ENCODE peak calls at places on chromosome 13, in five cellular contexts. One of them, this sample, is unnamed.

GRCh38 chr13:101945435-101945834 is 456.4 kb downstream of the FGF14 start:
- DNase-seq in H9: peak
- DNase-seq in IMR-90: no peak
- DNase-seq in H1: no peak
- DNase-seq in neuronal stem cell: no peak
- DNase-seq in this sample: peak

GRCh38 chr13:50408068-50408467 is 392.8 kb downstream of the KCNRG start:
- DNase-seq in H9: no peak
- DNase-seq in IMR-90: no peak
- DNase-seq in H1: no peak
- DNase-seq in neuronal stem cell: no peak
- DNase-seq in this sample: no peak

GRCh38 chr13:41502676-41503075 is 45.3 kb downstream of the RGCC start:
- DNase-seq in H9: no peak
- DNase-seq in IMR-90: no peak
- DNase-seq in H1: no peak
- DNase-seq in neuronal stem cell: no peak
- DNase-seq in this sample: no peak

GRCh38 chr13:112965103-112965502 is 3.9 kb upstream of the MCF2L start:
- DNase-seq in H9: no peak
- DNase-seq in IMR-90: no peak
- DNase-seq in H1: no peak
- DNase-seq in neuronal stem cell: no peak
- DNase-seq in this sample: no peak

GRCh38 chr13:93151277-93151676 is 75.3 kb upstream of the GPC6 start:
- DNase-seq in H9: no peak
- DNase-seq in IMR-90: peak
- DNase-seq in H1: no peak
- DNase-seq in neuronal stem cell: no peak
- DNase-seq in this sample: no peak

GRCh38 chr13:95571941-95572340 is 19.4 kb downstream of the CLDN10 start:
- DNase-seq in H9: no peak
- DNase-seq in IMR-90: no peak
- DNase-seq in H1: no peak
- DNase-seq in neuronal stem cell: no peak
- DNase-seq in this sample: peak

GRCh38 chr13:24557121-24557520 is 44.5 kb upstream of the PARP4 start:
- DNase-seq in H9: no peak
- DNase-seq in IMR-90: no peak
- DNase-seq in H1: no peak
- DNase-seq in neuronal stem cell: no peak
- DNase-seq in this sample: no peak

GRCh38 chr13:40433577-40433976 is 232.9 kb downstream of the FOXO1 start:
- DNase-seq in H9: no peak
- DNase-seq in IMR-90: no peak
- DNase-seq in H1: no peak
- DNase-seq in neuronal stem cell: no peak
- DNase-seq in this sample: no peak

GRCh38 chr13:76846363-76846762 is 39.8 kb downstream of the KCTD12 start:
- DNase-seq in H9: no peak
- DNase-seq in IMR-90: no peak
- DNase-seq in H1: no peak
- DNase-seq in neuronal stem cell: no peak
- DNase-seq in this sample: no peak

GRCh38 chr13:112968910-112969691 is at the start of gene MCF2L:
- DNase-seq in H9: peak
- DNase-seq in IMR-90: peak
- DNase-seq in H1: no peak
- DNase-seq in neuronal stem cell: peak
- DNase-seq in this sample: peak

GRCh38 chr13:96011291-96011875 is 41.8 kb downstream of the UGGT2 start:
- DNase-seq in H9: no peak
- DNase-seq in IMR-90: peak
- DNase-seq in H1: no peak
- DNase-seq in neuronal stem cell: no peak
- DNase-seq in this sample: no peak

GRCh38 chr13:80737513-80737912 is 396.6 kb upstream of the SPRY2 start:
- DNase-seq in H9: no peak
- DNase-seq in IMR-90: no peak
- DNase-seq in H1: no peak
- DNase-seq in neuronal stem cell: no peak
- DNase-seq in this sample: no peak

GRCh38 chr13:84961023-84961422 is 838.2 kb downstream of the SLITRK6 start:
- DNase-seq in H9: no peak
- DNase-seq in IMR-90: no peak
- DNase-seq in H1: no peak
- DNase-seq in neuronal stem cell: no peak
- DNase-seq in this sample: no peak

GRCh38 chr13:45537506-45537905 is 72.8 kb downstream of the COG3 start:
- DNase-seq in H9: no peak
- DNase-seq in IMR-90: peak
- DNase-seq in H1: no peak
- DNase-seq in neuronal stem cell: no peak
- DNase-seq in this sample: no peak

GRCh38 chr13:99057310-99057975 is 79.6 kb upstream of the DOCK9 start:
- DNase-seq in H9: no peak
- DNase-seq in IMR-90: peak
- DNase-seq in H1: no peak
- DNase-seq in neuronal stem cell: no peak
- DNase-seq in this sample: no peak

GRCh38 chr13:47831265-47831664 is 169.8 kb downstream of the SUCLA2 start:
- DNase-seq in H9: no peak
- DNase-seq in IMR-90: peak
- DNase-seq in H1: no peak
- DNase-seq in neuronal stem cell: no peak
- DNase-seq in this sample: no peak

GRCh38 chr13:93603043-93603442 is 376.4 kb downstream of the GPC6 start:
- DNase-seq in H9: no peak
- DNase-seq in IMR-90: peak
- DNase-seq in H1: peak
- DNase-seq in neuronal stem cell: no peak
- DNase-seq in this sample: peak

GRCh38 chr13:32323912-32324311 is 8.6 kb downstream of the BRCA2 start:
- DNase-seq in H9: no peak
- DNase-seq in IMR-90: peak
- DNase-seq in H1: no peak
- DNase-seq in neuronal stem cell: no peak
- DNase-seq in this sample: no peak

GRCh38 chr13:36357692-36358091 is 11.5 kb upstream of the SPART start:
- DNase-seq in H9: no peak
- DNase-seq in IMR-90: no peak
- DNase-seq in H1: no peak
- DNase-seq in neuronal stem cell: no peak
- DNase-seq in this sample: no peak

GRCh38 chr13:41065098-41065497 is 3.8 kb downstream of the WBP4 start:
- DNase-seq in H9: no peak
- DNase-seq in IMR-90: peak
- DNase-seq in H1: no peak
- DNase-seq in neuronal stem cell: no peak
- DNase-seq in this sample: no peak

GRCh38 chr13:32427852-32428580 is at the start of gene N4BP2L1:
- DNase-seq in H9: peak
- DNase-seq in IMR-90: no peak
- DNase-seq in H1: no peak
- DNase-seq in neuronal stem cell: no peak
- DNase-seq in this sample: peak

GRCh38 chr13:38753878-38754277 is 67.0 kb downstream of the FREM2 start:
- DNase-seq in H9: no peak
- DNase-seq in IMR-90: no peak
- DNase-seq in H1: no peak
- DNase-seq in neuronal stem cell: no peak
- DNase-seq in this sample: peak

DNA sequence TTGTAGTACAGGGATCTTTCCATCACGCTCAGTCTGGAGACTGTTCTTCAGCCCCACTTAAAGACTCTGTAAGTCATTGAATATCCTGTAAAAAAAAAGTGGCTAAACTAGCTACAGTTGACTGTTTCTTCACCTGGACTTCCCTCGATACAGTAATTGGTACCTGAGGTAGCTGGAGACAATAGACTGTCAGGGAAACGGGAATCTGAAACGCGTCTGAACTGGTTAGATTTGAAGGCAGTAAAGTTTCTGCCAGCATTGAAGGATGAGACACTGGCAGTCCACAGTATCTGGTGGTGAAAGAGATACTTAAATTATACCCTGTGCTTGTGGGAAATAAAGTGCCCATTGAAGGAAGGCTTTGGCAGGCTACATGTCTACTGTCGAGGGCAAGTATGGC is 550.5 kb downstream of the IRS2 start:
- DNase-seq in H9: no peak
- DNase-seq in IMR-90: no peak
- DNase-seq in H1: no peak
- DNase-seq in neuronal stem cell: no peak
- DNase-seq in this sample: no peak
- H2BK15ac ChIP-seq in H9: no peak
- H2BK15ac ChIP-seq in IMR-90: no peak
- H2BK15ac ChIP-seq in H1: no peak
- H2BK15ac ChIP-seq in neuronal stem cell: no peak
- H2BK15ac ChIP-seq in this sample: no peak

GRCh38 chr13:114061047-114061446 is 71.4 kb downstream of the RASA3 start:
- DNase-seq in H9: no peak
- DNase-seq in IMR-90: no peak
- DNase-seq in H1: no peak
- DNase-seq in neuronal stem cell: no peak
- DNase-seq in this sample: no peak

GRCh38 chr13:114058051-114058867 is 74.2 kb downstream of the RASA3 start:
- DNase-seq in H9: no peak
- DNase-seq in IMR-90: no peak
- DNase-seq in H1: no peak
- DNase-seq in neuronal stem cell: no peak
- DNase-seq in this sample: no peak

GRCh38 chr13:114061746-114062145 is 70.7 kb downstream of the RASA3 start:
- DNase-seq in H9: no peak
- DNase-seq in IMR-90: no peak
- DNase-seq in H1: no peak
- DNase-seq in neuronal stem cell: no peak
- DNase-seq in this sample: no peak

GRCh38 chr13:114059428-114059827 is 73.0 kb downstream of the RASA3 start:
- DNase-seq in H9: no peak
- DNase-seq in IMR-90: no peak
- DNase-seq in H1: no peak
- DNase-seq in neuronal stem cell: no peak
- DNase-seq in this sample: no peak

DNA sequence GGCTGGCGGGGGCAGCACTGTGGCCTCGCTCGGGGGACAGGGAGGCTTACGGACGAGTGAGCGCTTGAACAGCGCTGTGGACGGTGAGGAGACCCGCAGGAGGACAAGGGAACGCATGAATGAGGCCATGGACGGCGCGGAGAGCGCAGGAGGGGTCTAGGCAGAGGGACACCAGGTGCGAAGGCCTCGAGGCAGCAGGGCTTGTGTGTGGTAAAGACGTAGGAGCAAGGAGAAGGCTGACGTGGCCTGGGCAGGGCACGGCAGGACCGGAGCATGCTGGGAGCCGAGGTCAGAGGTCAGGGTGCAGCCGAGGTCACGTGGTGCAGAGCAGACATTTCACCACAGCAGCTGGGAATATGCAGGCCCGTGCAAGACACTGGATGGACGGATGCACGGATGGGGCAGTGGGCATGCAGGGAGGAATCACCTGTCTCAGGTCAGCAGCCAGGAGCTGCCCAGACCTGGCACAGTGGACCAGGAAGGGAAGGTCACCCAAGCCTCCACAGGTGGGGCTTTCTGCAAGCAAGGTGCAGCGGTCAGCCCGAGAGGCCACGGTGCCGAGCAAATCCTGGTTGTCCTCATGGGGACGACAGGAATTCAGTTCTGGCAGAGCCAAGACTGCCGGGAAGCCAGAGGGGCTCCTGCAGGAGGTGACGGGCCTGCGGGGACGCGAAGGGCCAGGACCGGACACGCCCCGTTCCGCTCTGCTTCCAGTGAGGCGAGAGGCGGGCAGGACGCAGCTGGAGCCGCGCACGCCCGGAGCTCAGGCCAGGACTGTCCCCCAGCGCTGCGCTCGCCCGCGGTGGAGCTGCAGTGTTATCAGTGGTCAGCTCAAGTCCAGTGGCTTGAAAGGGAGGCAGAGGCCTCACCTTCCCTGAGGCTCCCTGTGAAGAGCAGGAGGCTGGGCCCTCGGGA is 72.2 kb downstream of the RASA3 start:
- DNase-seq in H9: no peak
- DNase-seq in IMR-90: no peak
- DNase-seq in H1: no peak
- DNase-seq in neuronal stem cell: no peak
- DNase-seq in this sample: no peak
- H4K8ac ChIP-seq in H9: no peak
- H4K8ac ChIP-seq in IMR-90: peak
- H4K8ac ChIP-seq in H1: peak
- H4K8ac ChIP-seq in neuronal stem cell: no peak
- H4K8ac ChIP-seq in this sample: no peak

DNA sequence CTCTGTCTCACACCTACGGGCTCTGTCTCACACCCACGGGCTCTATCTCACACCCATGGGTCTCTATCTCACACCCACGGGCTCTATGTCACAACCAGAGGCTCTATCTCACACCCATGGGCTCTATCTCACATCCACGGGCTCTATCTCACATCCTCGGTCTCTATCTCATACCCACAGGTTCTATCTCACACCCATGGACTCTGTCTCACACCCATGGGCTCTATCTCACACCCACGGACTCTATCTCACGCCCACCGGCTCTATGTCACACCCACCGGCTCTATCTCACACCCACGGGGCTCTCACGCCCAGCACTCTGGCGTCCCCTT is 73.9 kb downstream of the COL4A2 start:
- DNase-seq in H9: no peak
- DNase-seq in IMR-90: no peak
- DNase-seq in H1: no peak
- DNase-seq in neuronal stem cell: no peak
- DNase-seq in this sample: no peak
- H2BK15ac ChIP-seq in H9: no peak
- H2BK15ac ChIP-seq in IMR-90: peak
- H2BK15ac ChIP-seq in H1: no peak
- H2BK15ac ChIP-seq in neuronal stem cell: no peak
- H2BK15ac ChIP-seq in this sample: no peak

DNA sequence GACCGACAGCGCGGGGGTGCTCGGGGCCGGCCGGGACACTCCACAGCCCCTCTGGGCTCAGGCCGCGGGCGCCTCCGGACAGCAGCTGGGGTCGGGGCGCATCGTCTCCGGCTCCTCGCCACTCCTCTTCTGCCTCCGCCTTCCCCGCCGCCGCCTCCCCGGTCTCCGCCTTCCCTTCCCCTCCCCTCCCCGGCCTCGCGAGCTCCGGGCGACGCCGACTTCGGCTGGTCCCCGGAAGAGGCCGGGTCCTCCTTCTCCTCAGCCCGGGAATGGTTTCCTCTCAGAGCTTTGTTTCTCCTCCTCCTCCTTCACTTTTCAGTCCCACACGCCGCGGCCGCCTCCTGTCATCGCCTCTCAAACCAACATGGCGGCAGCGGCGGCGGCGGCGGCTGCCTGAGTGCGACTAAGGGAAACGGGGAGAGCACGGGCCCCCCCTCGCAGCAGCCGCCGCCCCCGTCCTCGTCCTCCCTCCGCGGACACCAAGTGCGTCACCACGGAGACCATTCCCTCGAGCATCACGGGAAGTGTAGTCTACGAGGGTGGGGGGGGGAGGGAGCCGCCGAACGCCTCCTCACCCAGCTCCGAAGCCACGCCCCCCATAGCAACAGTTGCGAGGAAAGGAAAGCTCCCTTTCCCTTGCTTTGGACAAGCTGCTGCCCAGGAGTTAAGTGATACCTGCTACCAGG is at the start of gene UBL3:
- DNase-seq in H9: peak
- DNase-seq in IMR-90: peak
- DNase-seq in H1: peak
- DNase-seq in neuronal stem cell: peak
- DNase-seq in this sample: peak
- H4K8ac ChIP-seq in H9: no peak
- H4K8ac ChIP-seq in IMR-90: peak
- H4K8ac ChIP-seq in H1: peak
- H4K8ac ChIP-seq in neuronal stem cell: no peak
- H4K8ac ChIP-seq in this sample: no peak

This sample was measured in mesendoderm.